ENCODE peak calls at places on chromosomes 6 and 20, in nine cellular contexts. One of them, this sample, is unnamed.

GRCh38 chr6:150998992-150999975 is 133.8 kb downstream of the MTHFD1L start:
- DNase-seq in CD8-positive, alpha-beta memory T cell: no peak
- DNase-seq in stomach: no peak
- DNase-seq in pancreas: no peak
- DNase-seq in cardiac muscle cell: no peak
- DNase-seq in AG04450: no peak
- DNase-seq in trophoblast cell: no peak
- DNase-seq in uterus: no peak
- DNase-seq in ovary: no peak
- DNase-seq in this sample: no peak

GRCh38 chr20:9179867-9180266 is 111.0 kb downstream of the PLCB4 start:
- DNase-seq in CD8-positive, alpha-beta memory T cell: no peak
- DNase-seq in cardiac muscle cell: no peak
- DNase-seq in uterus: no peak
- DNase-seq in trophoblast cell: no peak
- DNase-seq in stomach: no peak
- DNase-seq in AG04450: no peak
- DNase-seq in pancreas: no peak
- DNase-seq in ovary: no peak
- DNase-seq in this sample: no peak

GRCh38 chr20:57649617-57650015 is 29.4 kb upstream of the ZBP1 start:
- DNase-seq in AG04450: no peak
- DNase-seq in trophoblast cell: no peak
- DNase-seq in uterus: no peak
- DNase-seq in CD8-positive, alpha-beta memory T cell: no peak
- DNase-seq in cardiac muscle cell: no peak
- DNase-seq in ovary: peak
- DNase-seq in stomach: no peak
- DNase-seq in pancreas: no peak
- DNase-seq in this sample: no peak

GRCh38 chr20:59075934-59076508 is 33.4 kb upstream of the PRELID3B start:
- DNase-seq in ovary: no peak
- DNase-seq in AG04450: no peak
- DNase-seq in CD8-positive, alpha-beta memory T cell: no peak
- DNase-seq in pancreas: no peak
- DNase-seq in stomach: no peak
- DNase-seq in uterus: no peak
- DNase-seq in trophoblast cell: no peak
- DNase-seq in cardiac muscle cell: no peak
- DNase-seq in this sample: no peak

GRCh38 chr20:53708129-53708968 is 114.7 kb upstream of the ZNF217 start:
- DNase-seq in ovary: no peak
- DNase-seq in trophoblast cell: no peak
- DNase-seq in uterus: no peak
- DNase-seq in cardiac muscle cell: no peak
- DNase-seq in stomach: no peak
- DNase-seq in CD8-positive, alpha-beta memory T cell: peak
- DNase-seq in pancreas: no peak
- DNase-seq in AG04450: peak
- DNase-seq in this sample: no peak

GRCh38 chr6:166005846-166006592 is 161.6 kb downstream of the TBXT start:
- DNase-seq in uterus: peak
- DNase-seq in stomach: peak
- DNase-seq in pancreas: peak
- DNase-seq in cardiac muscle cell: peak
- DNase-seq in ovary: peak
- DNase-seq in AG04450: no peak
- DNase-seq in CD8-positive, alpha-beta memory T cell: no peak
- DNase-seq in trophoblast cell: peak
- DNase-seq in this sample: no peak

GRCh38 chr6:142200846-142201628 is 54.0 kb downstream of the VTA1 start:
- DNase-seq in trophoblast cell: no peak
- DNase-seq in AG04450: no peak
- DNase-seq in pancreas: no peak
- DNase-seq in CD8-positive, alpha-beta memory T cell: no peak
- DNase-seq in stomach: no peak
- DNase-seq in ovary: no peak
- DNase-seq in uterus: no peak
- DNase-seq in cardiac muscle cell: no peak
- DNase-seq in this sample: no peak

GRCh38 chr6:7200598-7201443 is 93.1 kb downstream of the RREB1 start:
- DNase-seq in cardiac muscle cell: no peak
- DNase-seq in trophoblast cell: peak
- DNase-seq in uterus: no peak
- DNase-seq in stomach: peak
- DNase-seq in ovary: no peak
- DNase-seq in AG04450: no peak
- DNase-seq in CD8-positive, alpha-beta memory T cell: no peak
- DNase-seq in pancreas: peak
- DNase-seq in this sample: peak

GRCh38 chr20:14512856-14513255 is 175.4 kb upstream of the FLRT3 start:
- DNase-seq in stomach: no peak
- DNase-seq in ovary: no peak
- DNase-seq in pancreas: peak
- DNase-seq in trophoblast cell: no peak
- DNase-seq in uterus: no peak
- DNase-seq in cardiac muscle cell: no peak
- DNase-seq in AG04450: no peak
- DNase-seq in CD8-positive, alpha-beta memory T cell: no peak
- DNase-seq in this sample: no peak

GRCh38 chr6:18720075-18720474 is 332.9 kb downstream of the RNF144B start:
- DNase-seq in trophoblast cell: no peak
- DNase-seq in cardiac muscle cell: no peak
- DNase-seq in AG04450: no peak
- DNase-seq in stomach: no peak
- DNase-seq in uterus: no peak
- DNase-seq in pancreas: no peak
- DNase-seq in CD8-positive, alpha-beta memory T cell: no peak
- DNase-seq in ovary: no peak
- DNase-seq in this sample: no peak

GRCh38 chr6:34589140-34589539 is 33.0 kb upstream of the SPDEF start:
- DNase-seq in pancreas: no peak
- DNase-seq in ovary: no peak
- DNase-seq in uterus: no peak
- DNase-seq in stomach: no peak
- DNase-seq in CD8-positive, alpha-beta memory T cell: no peak
- DNase-seq in trophoblast cell: no peak
- DNase-seq in cardiac muscle cell: no peak
- DNase-seq in AG04450: no peak
- DNase-seq in this sample: no peak

GRCh38 chr20:10228330-10228729 is 9.7 kb downstream of the SNAP25 start:
- DNase-seq in pancreas: no peak
- DNase-seq in stomach: peak
- DNase-seq in ovary: no peak
- DNase-seq in trophoblast cell: peak
- DNase-seq in CD8-positive, alpha-beta memory T cell: no peak
- DNase-seq in cardiac muscle cell: no peak
- DNase-seq in uterus: no peak
- DNase-seq in AG04450: no peak
- DNase-seq in this sample: no peak

GRCh38 chr20:63699466-63700198 is 3.2 kb downstream of the TNFRSF6B start:
- DNase-seq in uterus: peak
- DNase-seq in ovary: no peak
- DNase-seq in cardiac muscle cell: no peak
- DNase-seq in CD8-positive, alpha-beta memory T cell: no peak
- DNase-seq in AG04450: no peak
- DNase-seq in stomach: no peak
- DNase-seq in trophoblast cell: no peak
- DNase-seq in pancreas: peak
- DNase-seq in this sample: no peak

GRCh38 chr6:13495818-13496217 is 8.4 kb upstream of the GFOD1 start:
- DNase-seq in pancreas: no peak
- DNase-seq in cardiac muscle cell: no peak
- DNase-seq in trophoblast cell: no peak
- DNase-seq in CD8-positive, alpha-beta memory T cell: no peak
- DNase-seq in uterus: no peak
- DNase-seq in stomach: no peak
- DNase-seq in ovary: no peak
- DNase-seq in AG04450: no peak
- DNase-seq in this sample: no peak

GRCh38 chr6:107809966-107810365 is 14.1 kb downstream of the SCML4 start:
- DNase-seq in stomach: no peak
- DNase-seq in cardiac muscle cell: no peak
- DNase-seq in uterus: no peak
- DNase-seq in pancreas: no peak
- DNase-seq in ovary: no peak
- DNase-seq in trophoblast cell: no peak
- DNase-seq in AG04450: no peak
- DNase-seq in CD8-positive, alpha-beta memory T cell: no peak
- DNase-seq in this sample: no peak

GRCh38 chr6:150290429-150290828 is 78.4 kb upstream of the IYD start:
- DNase-seq in cardiac muscle cell: no peak
- DNase-seq in uterus: no peak
- DNase-seq in CD8-positive, alpha-beta memory T cell: no peak
- DNase-seq in trophoblast cell: no peak
- DNase-seq in stomach: no peak
- DNase-seq in AG04450: no peak
- DNase-seq in ovary: no peak
- DNase-seq in pancreas: no peak
- DNase-seq in this sample: no peak

GRCh38 chr6:39432311-39433025 is 110.0 kb upstream of the KCNK16 start:
- DNase-seq in CD8-positive, alpha-beta memory T cell: no peak
- DNase-seq in trophoblast cell: no peak
- DNase-seq in uterus: no peak
- DNase-seq in stomach: no peak
- DNase-seq in ovary: no peak
- DNase-seq in AG04450: no peak
- DNase-seq in pancreas: no peak
- DNase-seq in cardiac muscle cell: no peak
- DNase-seq in this sample: no peak

GRCh38 chr20:45629496-45630100 is at the start of gene WFDC10A:
- DNase-seq in cardiac muscle cell: peak
- DNase-seq in uterus: no peak
- DNase-seq in trophoblast cell: peak
- DNase-seq in ovary: no peak
- DNase-seq in AG04450: no peak
- DNase-seq in CD8-positive, alpha-beta memory T cell: no peak
- DNase-seq in pancreas: peak
- DNase-seq in stomach: peak
- DNase-seq in this sample: no peak

GRCh38 chr6:88662653-88663174 is 300.7 kb downstream of the RNGTT start:
- DNase-seq in uterus: no peak
- DNase-seq in trophoblast cell: no peak
- DNase-seq in cardiac muscle cell: no peak
- DNase-seq in CD8-positive, alpha-beta memory T cell: no peak
- DNase-seq in pancreas: no peak
- DNase-seq in stomach: no peak
- DNase-seq in ovary: no peak
- DNase-seq in AG04450: no peak
- DNase-seq in this sample: no peak
- H3K27ac ChIP-seq in uterus: no peak
- H3K27ac ChIP-seq in trophoblast cell: no peak
- H3K27ac ChIP-seq in cardiac muscle cell: no peak
- H3K27ac ChIP-seq in CD8-positive, alpha-beta memory T cell: no peak
- H3K27ac ChIP-seq in pancreas: no peak
- H3K27ac ChIP-seq in stomach: no peak
- H3K27ac ChIP-seq in ovary: no peak
- H3K27ac ChIP-seq in AG04450: no peak
- H3K27ac ChIP-seq in this sample: no peak

GRCh38 chr6:30155522-30156261 is 5.3 kb downstream of the TRIM10 start:
- DNase-seq in stomach: no peak
- DNase-seq in AG04450: no peak
- DNase-seq in ovary: no peak
- DNase-seq in trophoblast cell: no peak
- DNase-seq in cardiac muscle cell: no peak
- DNase-seq in uterus: no peak
- DNase-seq in pancreas: no peak
- DNase-seq in CD8-positive, alpha-beta memory T cell: no peak
- DNase-seq in this sample: no peak
- H3K4me3 ChIP-seq in stomach: no peak
- H3K4me3 ChIP-seq in AG04450: no peak
- H3K4me3 ChIP-seq in ovary: no peak
- H3K4me3 ChIP-seq in trophoblast cell: no peak
- H3K4me3 ChIP-seq in cardiac muscle cell: no peak
- H3K4me3 ChIP-seq in uterus: no peak
- H3K4me3 ChIP-seq in pancreas: no peak
- H3K4me3 ChIP-seq in CD8-positive, alpha-beta memory T cell: no peak
- H3K4me3 ChIP-seq in this sample: no peak

DNA sequence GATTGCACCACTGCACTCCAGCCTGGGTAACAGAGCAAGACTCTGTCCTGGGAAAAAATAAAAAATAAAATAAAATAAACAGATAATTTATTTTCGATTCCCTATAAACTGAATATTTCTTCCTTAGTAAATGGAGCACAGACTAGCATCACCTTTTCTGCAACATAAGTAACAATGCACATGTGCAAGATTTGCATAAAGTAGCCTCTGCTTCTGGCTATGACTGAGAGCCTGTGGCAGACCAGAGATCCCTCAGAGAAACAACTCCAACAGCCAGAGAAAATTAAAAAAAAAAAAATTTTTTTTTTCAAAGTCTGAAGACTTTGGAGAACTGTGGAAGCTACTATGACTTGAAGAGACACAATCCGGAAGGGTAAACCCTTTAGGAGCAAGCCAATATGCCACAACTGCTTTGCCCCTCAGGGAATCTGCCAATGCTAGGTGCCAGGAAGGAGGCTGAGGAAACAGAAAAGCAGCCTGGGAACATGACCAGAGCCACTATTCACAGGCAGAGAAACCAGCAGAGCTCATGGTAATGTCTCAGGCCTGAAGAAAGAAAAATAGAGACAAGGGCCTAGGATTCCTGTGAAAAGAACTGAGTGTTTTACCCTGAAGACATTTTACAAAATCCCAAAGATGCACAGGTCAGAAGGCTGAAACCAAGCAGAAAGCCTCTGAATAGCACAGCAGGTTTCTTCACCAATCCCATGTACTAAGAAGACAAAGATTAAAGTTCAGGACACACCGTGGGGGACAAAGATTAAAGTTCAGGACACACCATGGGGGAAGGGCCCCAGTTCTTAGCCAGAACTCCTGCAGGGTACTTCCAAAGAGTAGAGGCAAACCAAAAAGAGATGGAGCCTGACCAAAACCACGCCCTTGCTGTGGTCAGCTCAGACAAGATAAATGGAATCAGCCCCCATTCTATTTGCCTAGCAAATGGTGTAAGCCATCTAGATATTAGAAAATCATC is 25.8 kb downstream of the B4GALT5 start:
- DNase-seq in CD8-positive, alpha-beta memory T cell: no peak
- DNase-seq in AG04450: no peak
- DNase-seq in pancreas: no peak
- DNase-seq in uterus: no peak
- DNase-seq in cardiac muscle cell: no peak
- DNase-seq in stomach: no peak
- DNase-seq in trophoblast cell: no peak
- DNase-seq in ovary: no peak
- DNase-seq in this sample: no peak
- H3K27ac ChIP-seq in CD8-positive, alpha-beta memory T cell: peak
- H3K27ac ChIP-seq in AG04450: no peak
- H3K27ac ChIP-seq in pancreas: peak
- H3K27ac ChIP-seq in uterus: peak
- H3K27ac ChIP-seq in cardiac muscle cell: peak
- H3K27ac ChIP-seq in stomach: no peak
- H3K27ac ChIP-seq in trophoblast cell: no peak
- H3K27ac ChIP-seq in ovary: no peak
- H3K27ac ChIP-seq in this sample: no peak

DNA sequence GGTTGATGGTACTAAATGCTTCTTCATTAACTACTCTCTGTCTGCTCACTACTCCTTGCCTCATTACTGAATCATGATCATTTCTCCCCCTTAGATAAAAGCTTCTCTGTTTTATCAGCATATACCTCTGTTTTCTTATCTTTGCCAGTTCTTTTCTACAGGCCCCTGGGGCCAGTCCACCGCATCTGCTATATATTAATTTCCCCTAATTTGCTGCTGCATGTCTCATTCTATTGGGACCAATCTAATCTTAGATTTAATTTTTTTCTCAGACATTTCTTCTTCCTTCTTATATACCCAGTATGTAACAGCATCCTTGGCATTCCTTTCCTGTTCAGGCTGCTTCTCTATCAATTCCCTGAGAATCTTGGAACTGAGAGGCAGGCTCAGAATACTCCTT is 51.2 kb downstream of the GRIK2 start:
- DNase-seq in pancreas: no peak
- DNase-seq in AG04450: no peak
- DNase-seq in stomach: no peak
- DNase-seq in uterus: no peak
- DNase-seq in ovary: no peak
- DNase-seq in trophoblast cell: no peak
- DNase-seq in cardiac muscle cell: no peak
- DNase-seq in CD8-positive, alpha-beta memory T cell: no peak
- DNase-seq in this sample: no peak
- H3K4me3 ChIP-seq in pancreas: no peak
- H3K4me3 ChIP-seq in AG04450: no peak
- H3K4me3 ChIP-seq in stomach: no peak
- H3K4me3 ChIP-seq in uterus: no peak
- H3K4me3 ChIP-seq in ovary: no peak
- H3K4me3 ChIP-seq in trophoblast cell: no peak
- H3K4me3 ChIP-seq in cardiac muscle cell: no peak
- H3K4me3 ChIP-seq in CD8-positive, alpha-beta memory T cell: no peak
- H3K4me3 ChIP-seq in this sample: no peak